ENCODE peak calls at places on chromosomes 16 and 17, in four cellular contexts. W is neural progenitor cell, L is GM23248, X is OCI-LY7. Q is an unnamed sample. For H3K79me2 and H3K4me1, the result is how much of the 10 kb centered on the place peaks cover.

GRCh38 chr17:68627956-68628355 is 26.8 kb upstream of the FAM20A start:
- DNase-seq in W (no peak), L (peak), X (no peak), Q (no peak)

GRCh38 chr16:50460538-50461399 is 87.4 kb upstream of the NKD1 start:
- DNase-seq in W (no peak), L (no peak), X (no peak), Q (no peak)

GRCh38 chr17:4235372-4236279 is 28.2 kb downstream of the ANKFY1 start:
- DNase-seq in W (no peak), L (no peak), X (no peak), Q (no peak)

GRCh38 chr17:72258711-72259110 is 137.9 kb downstream of the SOX9 start:
- DNase-seq in W (no peak), L (no peak), X (no peak), Q (no peak)

GRCh38 chr16:2082171-2082982 is 34.6 kb downstream of the TSC2 start:
- DNase-seq in W (no peak), L (no peak), X (no peak), Q (no peak)

GRCh38 chr17:50935201-50936124 is 69.3 kb upstream of the TOB1 start:
- DNase-seq in W (no peak), L (no peak), X (no peak), Q (no peak)

GRCh38 chr17:59377410-59377809 is 46.0 kb downstream of the YPEL2 start:
- DNase-seq in W (no peak), L (peak), X (no peak), Q (no peak)

GRCh38 chr17:76262732-76263344 is 2.3 kb upstream of the UBALD2 start:
- DNase-seq in W (no peak), L (no peak), X (peak), Q (peak)

GRCh38 chr16:73430138-73430537 is 382.2 kb upstream of the ZFHX3 start:
- DNase-seq in W (no peak), L (no peak), X (no peak), Q (no peak)

GRCh38 chr17:18356624-18357023 is 6.7 kb downstream of the SHMT1 start:
- DNase-seq in W (no peak), L (peak), X (no peak), Q (no peak)

GRCh38 chr17:67606471-67606870 is 111.3 kb upstream of the NOL11 start:
- DNase-seq in W (no peak), L (no peak), X (no peak), Q (no peak)

GRCh38 chr17:7034955-7035590 is 742 bp upstream of the SLC16A13 start:
- DNase-seq in W (no peak), L (no peak), X (peak), Q (peak)

GRCh38 chr17:33115351-33115750 is 123.7 kb downstream of the SPACA3 start:
- DNase-seq in W (no peak), L (no peak), X (no peak), Q (no peak)

DNA sequence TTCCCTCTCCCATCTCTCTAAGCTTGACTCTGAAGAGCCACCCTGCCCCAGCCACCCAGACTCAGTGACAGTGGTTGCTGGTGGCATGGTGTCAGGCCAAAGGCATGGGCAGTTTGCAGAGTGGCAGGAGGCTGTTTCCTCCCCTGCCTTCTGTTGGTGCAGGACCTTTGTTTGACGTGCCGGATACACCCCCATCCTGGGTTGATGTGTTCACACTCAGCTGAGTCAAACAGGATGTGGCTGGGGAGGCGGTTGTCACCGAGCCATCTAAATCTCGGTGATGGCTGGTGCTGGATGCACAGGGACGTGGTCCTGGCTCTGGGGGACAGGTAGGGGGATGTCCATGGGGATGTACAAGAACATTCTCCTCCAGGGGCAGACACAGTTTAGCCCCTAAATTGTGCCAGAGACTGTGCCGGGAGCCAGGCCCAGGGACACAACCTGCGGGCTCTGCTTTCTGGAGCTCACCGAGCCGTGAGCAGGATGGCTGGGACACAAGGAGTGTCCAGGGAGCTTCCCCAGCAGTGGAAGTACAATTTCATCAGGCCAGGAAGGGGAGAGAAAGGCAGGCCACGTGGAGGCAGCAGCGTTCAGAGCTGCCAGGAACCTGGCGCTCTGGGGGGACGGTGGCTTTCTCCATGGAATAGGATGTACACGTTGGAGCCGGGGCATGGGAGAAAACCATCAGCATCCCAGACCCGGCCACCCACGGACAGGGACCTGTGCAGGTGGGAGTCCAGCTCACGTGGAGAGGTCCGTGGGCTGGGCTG is 264.2 kb downstream of the SEC14L1 start:
- DNase-seq in W (no peak), L (peak), X (peak), Q (peak)
- H3K79me2 ChIP-seq in W (half or more), L (half or more), X (under half), Q (under half)

GRCh38 chr17:41773731-41774193 is 12.7 kb downstream of the JUP start:
- DNase-seq in W (no peak), L (no peak), X (no peak), Q (no peak)

GRCh38 chr17:41771389-41772206 is 14.9 kb downstream of the JUP start:
- DNase-seq in W (no peak), L (no peak), X (peak), Q (peak)

GRCh38 chr17:41773190-41773588 is 13.3 kb downstream of the JUP start:
- DNase-seq in W (peak), L (peak), X (no peak), Q (no peak)

GRCh38 chr17:41772586-41773189 is 13.8 kb downstream of the JUP start:
- DNase-seq in W (no peak), L (no peak), X (no peak), Q (no peak)

DNA sequence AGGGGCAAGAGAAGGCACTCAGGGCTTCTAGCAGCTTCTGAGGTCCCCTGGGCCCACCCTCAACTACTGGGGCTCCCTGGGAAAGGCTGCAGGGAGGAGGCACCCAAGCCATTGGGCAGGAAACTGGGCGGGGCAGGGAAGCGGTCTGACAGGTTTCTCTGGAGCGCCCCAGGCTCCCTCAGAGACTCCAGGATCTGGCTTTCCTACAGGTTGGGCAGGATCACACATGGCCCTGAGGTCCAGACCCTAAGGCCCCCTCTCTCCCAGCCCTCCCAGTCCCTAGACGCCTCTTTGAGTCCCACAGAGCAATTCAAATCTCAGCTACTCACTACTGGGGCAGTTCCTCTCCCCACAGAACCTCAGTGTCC is 14.3 kb downstream of the JUP start:
- DNase-seq in W (no peak), L (no peak), X (no peak), Q (no peak)
- H2AFZ ChIP-seq in W (no peak), L (no peak), X (peak), Q (peak)

GRCh38 chr16:11679250-11679649 is 11.0 kb downstream of the SNN start:
- DNase-seq in W (no peak), L (no peak), X (no peak), Q (no peak)
- H3K4me1 ChIP-seq in W (under half), L (under half), X (half or more), Q (half or more)

GRCh38 chr16:84080378-84080777 is 36.4 kb downstream of the MBTPS1 start:
- DNase-seq in W (no peak), L (no peak), X (no peak), Q (no peak)

GRCh38 chr16:84082110-84082509 is 34.6 kb downstream of the MBTPS1 start:
- DNase-seq in W (no peak), L (peak), X (no peak), Q (no peak)

GRCh38 chr16:84079664-84080063 is 37.1 kb upstream of the SLC38A8 start:
- DNase-seq in W (no peak), L (no peak), X (peak), Q (no peak)

GRCh38 chr16:84081446-84081989 is 35.2 kb downstream of the MBTPS1 start:
- DNase-seq in W (no peak), L (no peak), X (no peak), Q (no peak)

DNA sequence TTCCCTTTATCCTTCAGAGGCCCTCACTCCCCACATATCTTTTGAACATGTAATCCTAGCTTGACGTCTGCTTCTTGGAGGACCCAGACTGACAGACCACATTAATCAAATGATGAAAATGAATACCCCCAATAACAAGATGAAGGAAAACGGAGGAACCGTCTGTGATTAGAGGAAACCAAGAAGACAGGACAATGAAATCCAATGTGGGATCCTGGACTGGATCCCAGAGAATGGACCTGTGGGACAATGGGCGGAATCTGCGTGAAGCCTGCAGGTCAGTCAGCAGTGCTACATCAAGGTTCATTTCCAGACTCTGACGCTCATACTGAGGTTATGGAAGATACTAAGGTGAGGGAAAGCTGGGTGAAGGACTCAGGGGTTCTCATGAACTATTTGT is 35.9 kb downstream of the MBTPS1 start:
- DNase-seq in W (no peak), L (no peak), X (no peak), Q (no peak)
- H3K79me2 ChIP-seq in W (under half), L (under half), X (under half), Q (under half)

GRCh38 chr16:25066426-25066746 is 45.2 kb upstream of the LCMT1 start:
- DNase-seq in W (no peak), L (no peak), X (no peak), Q (no peak)
- H2AFZ ChIP-seq in W (peak), L (peak), X (peak), Q (peak)